ENCODE peak calls at places on chromosomes 11 and 22, in four cellular contexts. One of them, this sample, is unnamed.

GRCh38 chr22:35568751-35569725 is 28.4 kb downstream of the RASD2 start:
- DNase-seq in ovary: no peak
- DNase-seq in adrenal gland: no peak
- DNase-seq in sigmoid colon: no peak
- DNase-seq in this sample: no peak

GRCh38 chr22:27719535-27720227 is 81.9 kb downstream of the MN1 start:
- DNase-seq in ovary: no peak
- DNase-seq in adrenal gland: peak
- DNase-seq in sigmoid colon: no peak
- DNase-seq in this sample: no peak

GRCh38 chr11:73376168-73376802 is at the start of gene RELT:
- DNase-seq in ovary: peak
- DNase-seq in adrenal gland: peak
- DNase-seq in sigmoid colon: peak
- DNase-seq in this sample: peak

GRCh38 chr11:69774354-69775162 is 583 bp downstream of the FGF4 start:
- DNase-seq in ovary: no peak
- DNase-seq in adrenal gland: no peak
- DNase-seq in sigmoid colon: no peak
- DNase-seq in this sample: no peak

GRCh38 chr11:110097459-110098012 is 4.3 kb downstream of the ZC3H12C start:
- DNase-seq in ovary: no peak
- DNase-seq in adrenal gland: no peak
- DNase-seq in sigmoid colon: no peak
- DNase-seq in this sample: no peak

GRCh38 chr11:70851907-70852306 is 400.5 kb downstream of the SHANK2 start:
- DNase-seq in ovary: no peak
- DNase-seq in adrenal gland: no peak
- DNase-seq in sigmoid colon: no peak
- DNase-seq in this sample: no peak

GRCh38 chr22:46569848-46570695 is 32.7 kb upstream of the CELSR1 start:
- DNase-seq in ovary: no peak
- DNase-seq in adrenal gland: no peak
- DNase-seq in sigmoid colon: peak
- DNase-seq in this sample: peak

GRCh38 chr11:67006029-67006884 is 16.7 kb upstream of the SYT12 start:
- DNase-seq in ovary: no peak
- DNase-seq in adrenal gland: peak
- DNase-seq in sigmoid colon: no peak
- DNase-seq in this sample: no peak

GRCh38 chr11:64918056-64918455 is 1.0 kb upstream of the ATG2A start:
- DNase-seq in ovary: no peak
- DNase-seq in adrenal gland: no peak
- DNase-seq in sigmoid colon: peak
- DNase-seq in this sample: no peak

GRCh38 chr11:34640050-34640971 is 19.4 kb downstream of the EHF start:
- DNase-seq in ovary: no peak
- DNase-seq in adrenal gland: peak
- DNase-seq in sigmoid colon: no peak
- DNase-seq in this sample: no peak

GRCh38 chr11:128437137-128437536 is 150.2 kb downstream of the ETS1 start:
- DNase-seq in ovary: peak
- DNase-seq in adrenal gland: peak
- DNase-seq in sigmoid colon: no peak
- DNase-seq in this sample: no peak

GRCh38 chr11:2862950-2863618 is 22.5 kb downstream of the CDKN1C start:
- DNase-seq in ovary: no peak
- DNase-seq in adrenal gland: no peak
- DNase-seq in sigmoid colon: no peak
- DNase-seq in this sample: no peak

GRCh38 chr11:59151761-59152160 is 9.1 kb downstream of the FAM111A start:
- DNase-seq in ovary: no peak
- DNase-seq in adrenal gland: no peak
- DNase-seq in sigmoid colon: no peak
- DNase-seq in this sample: no peak

GRCh38 chr11:128772814-128773213 is 78.9 kb downstream of the FLI1 start:
- DNase-seq in ovary: peak
- DNase-seq in adrenal gland: peak
- DNase-seq in sigmoid colon: no peak
- DNase-seq in this sample: peak

GRCh38 chr11:12219732-12220131 is 109.3 kb downstream of the MICAL2 start:
- DNase-seq in ovary: no peak
- DNase-seq in adrenal gland: no peak
- DNase-seq in sigmoid colon: no peak
- DNase-seq in this sample: no peak

GRCh38 chr11:11985016-11985715 is 23.3 kb downstream of the DKK3 start:
- DNase-seq in ovary: no peak
- DNase-seq in adrenal gland: peak
- DNase-seq in sigmoid colon: peak
- DNase-seq in this sample: no peak

GRCh38 chr22:37747090-37747714 is 50.4 kb downstream of the TRIOBP start:
- DNase-seq in ovary: peak
- DNase-seq in adrenal gland: peak
- DNase-seq in sigmoid colon: peak
- DNase-seq in this sample: no peak

GRCh38 chr22:26555478-26555877 is 34.5 kb downstream of the TPST2 start:
- DNase-seq in ovary: no peak
- DNase-seq in adrenal gland: peak
- DNase-seq in sigmoid colon: no peak
- DNase-seq in this sample: no peak

GRCh38 chr22:46866591-46866990 is 104.1 kb downstream of the TBC1D22A start:
- DNase-seq in ovary: no peak
- DNase-seq in adrenal gland: no peak
- DNase-seq in sigmoid colon: no peak
- DNase-seq in this sample: no peak

GRCh38 chr11:61347916-61348461 is 13.7 kb downstream of the CYB561A3 start:
- DNase-seq in ovary: peak
- DNase-seq in adrenal gland: peak
- DNase-seq in sigmoid colon: no peak
- DNase-seq in this sample: no peak

GRCh38 chr11:67646535-67647336 is 3.8 kb downstream of the ACY3 start:
- DNase-seq in ovary: no peak
- DNase-seq in adrenal gland: no peak
- DNase-seq in sigmoid colon: no peak
- DNase-seq in this sample: peak

GRCh38 chr11:330694-331314 is 10.1 kb upstream of the IFITM3 start:
- DNase-seq in ovary: peak
- DNase-seq in adrenal gland: no peak
- DNase-seq in sigmoid colon: peak
- DNase-seq in this sample: peak

GRCh38 chr22:23542933-23543332 is 37.2 kb downstream of the IGLL1 start:
- DNase-seq in ovary: no peak
- DNase-seq in adrenal gland: no peak
- DNase-seq in sigmoid colon: peak
- DNase-seq in this sample: no peak

GRCh38 chr11:124277809-124278208 is 21.6 kb downstream of the OR8G5 start:
- DNase-seq in ovary: no peak
- DNase-seq in adrenal gland: no peak
- DNase-seq in sigmoid colon: no peak
- DNase-seq in this sample: no peak

GRCh38 chr11:67352546-67353316 is 615 bp downstream of the POLD4 start:
- DNase-seq in ovary: peak
- DNase-seq in adrenal gland: peak
- DNase-seq in sigmoid colon: peak
- DNase-seq in this sample: peak

GRCh38 chr22:27988704-27989103 is 69.6 kb upstream of the PITPNB start:
- DNase-seq in ovary: peak
- DNase-seq in adrenal gland: no peak
- DNase-seq in sigmoid colon: no peak
- DNase-seq in this sample: no peak

GRCh38 chr11:107741044-107741823 is 29.4 kb upstream of the SLN start:
- DNase-seq in ovary: no peak
- DNase-seq in adrenal gland: no peak
- DNase-seq in sigmoid colon: no peak
- DNase-seq in this sample: peak

GRCh38 chr11:43072096-43072495 is 239.7 kb upstream of the API5 start:
- DNase-seq in ovary: no peak
- DNase-seq in adrenal gland: no peak
- DNase-seq in sigmoid colon: no peak
- DNase-seq in this sample: no peak

GRCh38 chr22:50701428-50702154 is 29.0 kb downstream of the SHANK3 start:
- DNase-seq in ovary: no peak
- DNase-seq in adrenal gland: no peak
- DNase-seq in sigmoid colon: peak
- DNase-seq in this sample: no peak

GRCh38 chr11:16780698-16781550 is 42.5 kb downstream of the C11orf58 start:
- DNase-seq in ovary: no peak
- DNase-seq in adrenal gland: no peak
- DNase-seq in sigmoid colon: no peak
- DNase-seq in this sample: no peak

GRCh38 chr11:120938255-120938654 is 85.6 kb upstream of the TBCEL start:
- DNase-seq in ovary: no peak
- DNase-seq in adrenal gland: no peak
- DNase-seq in sigmoid colon: no peak
- DNase-seq in this sample: no peak

GRCh38 chr11:126647735-126648134 is 292.2 kb downstream of the ST3GAL4 start:
- DNase-seq in ovary: no peak
- DNase-seq in adrenal gland: no peak
- DNase-seq in sigmoid colon: no peak
- DNase-seq in this sample: no peak

GRCh38 chr11:47511927-47512326 is 41.0 kb downstream of the CELF1 start:
- DNase-seq in ovary: no peak
- DNase-seq in adrenal gland: no peak
- DNase-seq in sigmoid colon: no peak
- DNase-seq in this sample: no peak

GRCh38 chr11:75429902-75430691 is 2.9 kb downstream of the KLHL35 start:
- DNase-seq in ovary: no peak
- DNase-seq in adrenal gland: peak
- DNase-seq in sigmoid colon: peak
- DNase-seq in this sample: peak

DNA sequence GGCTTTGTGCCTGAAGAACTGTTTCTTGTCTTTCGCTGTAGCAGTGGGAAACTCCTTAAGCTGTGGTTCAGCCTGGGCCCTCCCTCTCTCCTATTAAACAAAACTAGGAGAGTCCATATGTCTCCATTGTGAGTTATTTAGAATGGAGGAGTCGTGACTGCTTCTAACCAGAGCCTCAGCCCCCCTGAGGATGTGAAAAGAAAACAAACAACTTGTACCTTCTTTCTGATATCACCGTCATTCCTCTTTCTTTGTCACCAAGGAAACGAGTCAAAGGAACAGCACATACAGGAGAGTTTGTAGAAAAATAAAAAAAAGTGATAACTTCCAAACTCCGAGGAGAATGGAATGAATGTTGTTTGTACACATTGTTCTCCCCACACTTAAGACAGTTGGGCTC is 11.6 kb upstream of the EXT2 start:
- DNase-seq in ovary: no peak
- DNase-seq in adrenal gland: no peak
- DNase-seq in sigmoid colon: no peak
- DNase-seq in this sample: no peak
- H3K27ac ChIP-seq in ovary: no peak
- H3K27ac ChIP-seq in adrenal gland: no peak
- H3K27ac ChIP-seq in sigmoid colon: no peak
- H3K27ac ChIP-seq in this sample: no peak

DNA sequence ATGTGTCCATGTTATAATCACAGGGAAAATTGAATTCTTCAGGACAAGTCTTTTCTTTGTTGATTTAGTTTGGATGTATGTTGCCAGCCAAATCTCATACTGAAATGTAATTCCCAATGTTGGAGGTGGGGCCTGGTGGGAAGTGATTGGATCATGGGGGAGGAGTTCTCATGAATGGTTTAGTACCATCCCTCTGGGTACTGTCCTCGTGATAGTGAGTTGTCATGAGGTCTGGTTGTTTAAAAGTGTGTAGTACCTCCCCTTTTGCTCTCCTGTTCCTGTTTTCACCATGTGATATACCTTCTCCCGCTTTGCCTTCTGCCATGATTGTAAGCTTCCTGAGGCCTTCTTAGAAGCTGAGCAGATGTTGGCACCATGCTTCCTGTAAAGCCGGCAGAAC is 100.3 kb downstream of the CCDC81 start:
- DNase-seq in ovary: no peak
- DNase-seq in adrenal gland: no peak
- DNase-seq in sigmoid colon: no peak
- DNase-seq in this sample: no peak
- TF ChIP-seq CTCF in ovary: no peak
- TF ChIP-seq CTCF in adrenal gland: no peak
- TF ChIP-seq CTCF in sigmoid colon: no peak
- TF ChIP-seq CTCF in this sample: no peak

GRCh38 chr11:97890466-97890865 is 1130.3 kb upstream of the CNTN5 start:
- DNase-seq in ovary: no peak
- DNase-seq in adrenal gland: no peak
- DNase-seq in sigmoid colon: no peak
- DNase-seq in this sample: no peak

GRCh38 chr11:97893612-97894011 is 1127.1 kb upstream of the CNTN5 start:
- DNase-seq in ovary: no peak
- DNase-seq in adrenal gland: no peak
- DNase-seq in sigmoid colon: no peak
- DNase-seq in this sample: no peak

GRCh38 chr11:97895572-97895971 is 1125.2 kb upstream of the CNTN5 start:
- DNase-seq in ovary: no peak
- DNase-seq in adrenal gland: no peak
- DNase-seq in sigmoid colon: no peak
- DNase-seq in this sample: no peak

GRCh38 chr11:97894978-97895377 is 1125.8 kb upstream of the CNTN5 start:
- DNase-seq in ovary: no peak
- DNase-seq in adrenal gland: no peak
- DNase-seq in sigmoid colon: no peak
- DNase-seq in this sample: no peak
- H3K27ac ChIP-seq in ovary: no peak
- H3K27ac ChIP-seq in adrenal gland: no peak
- H3K27ac ChIP-seq in sigmoid colon: no peak
- H3K27ac ChIP-seq in this sample: no peak

GRCh38 chr11:57667065-57667714 is 724 bp upstream of the ZDHHC5 start:
- DNase-seq in ovary: peak
- DNase-seq in adrenal gland: peak
- DNase-seq in sigmoid colon: peak
- DNase-seq in this sample: peak

GRCh38 chr11:57659669-57660068 is 2.1 kb downstream of the CLP1 start:
- DNase-seq in ovary: no peak
- DNase-seq in adrenal gland: no peak
- DNase-seq in sigmoid colon: no peak
- DNase-seq in this sample: no peak

GRCh38 chr11:57658023-57658361 is 430 bp downstream of the CLP1 start:
- DNase-seq in ovary: no peak
- DNase-seq in adrenal gland: no peak
- DNase-seq in sigmoid colon: no peak
- DNase-seq in this sample: no peak

GRCh38 chr11:57663975-57664374 is 3.9 kb upstream of the ZDHHC5 start:
- DNase-seq in ovary: no peak
- DNase-seq in adrenal gland: no peak
- DNase-seq in sigmoid colon: no peak
- DNase-seq in this sample: no peak

DNA sequence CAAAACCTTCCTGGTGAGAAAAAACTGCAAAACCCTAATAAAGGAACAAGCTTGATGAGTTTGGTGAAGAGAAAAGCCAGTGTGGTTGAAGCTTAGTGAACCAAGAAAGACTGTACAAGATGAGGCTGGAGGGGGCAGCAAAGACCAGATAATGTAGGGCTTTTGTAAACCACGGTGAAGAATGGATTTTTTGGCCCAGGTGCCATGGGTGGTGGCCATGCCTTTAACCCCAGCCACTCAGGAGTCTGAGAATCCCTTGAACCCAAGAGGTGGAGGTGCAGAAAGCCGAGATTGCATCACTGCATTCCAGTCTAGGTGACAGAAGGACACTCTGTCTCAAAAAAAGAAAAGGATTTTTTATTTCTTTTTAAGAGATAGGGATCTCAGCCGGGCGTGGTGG is 5.0 kb upstream of the ZDHHC5 start:
- DNase-seq in ovary: no peak
- DNase-seq in adrenal gland: no peak
- DNase-seq in sigmoid colon: no peak
- DNase-seq in this sample: no peak
- TF ChIP-seq CTCF in ovary: no peak
- TF ChIP-seq CTCF in adrenal gland: no peak
- TF ChIP-seq CTCF in sigmoid colon: no peak
- TF ChIP-seq CTCF in this sample: no peak

This sample was measured in Peyer's patch.